ENCODE peak calls at places on chromosomes 5 and 9, in seven cellular contexts. One of them, this sample, is unnamed.

GRCh38 chr5:93582677-93583524 is at the start of gene NR2F1:
- DNase-seq in esophagus squamous epithelium: no peak
- DNase-seq in heart left ventricle: no peak
- DNase-seq in stomach: peak
- DNase-seq in fibroblast of lung: peak
- DNase-seq in neural progenitor cell: peak
- DNase-seq in H1: peak
- DNase-seq in this sample: peak

GRCh38 chr5:170499621-170500020 is 4.2 kb upstream of the KCNIP1 start:
- DNase-seq in esophagus squamous epithelium: no peak
- DNase-seq in heart left ventricle: no peak
- DNase-seq in stomach: no peak
- DNase-seq in fibroblast of lung: no peak
- DNase-seq in neural progenitor cell: no peak
- DNase-seq in H1: no peak
- DNase-seq in this sample: no peak

GRCh38 chr9:123710299-123710698 is 219.6 kb downstream of the DENND1A start:
- DNase-seq in esophagus squamous epithelium: no peak
- DNase-seq in heart left ventricle: no peak
- DNase-seq in stomach: no peak
- DNase-seq in fibroblast of lung: peak
- DNase-seq in neural progenitor cell: no peak
- DNase-seq in H1: no peak
- DNase-seq in this sample: no peak

GRCh38 chr5:120463026-120463770 is 902 bp upstream of the PRR16 start:
- DNase-seq in esophagus squamous epithelium: no peak
- DNase-seq in heart left ventricle: no peak
- DNase-seq in stomach: no peak
- DNase-seq in fibroblast of lung: no peak
- DNase-seq in neural progenitor cell: peak
- DNase-seq in H1: no peak
- DNase-seq in this sample: no peak

GRCh38 chr5:79932510-79933504 is 58.3 kb downstream of the MTX3 start:
- DNase-seq in esophagus squamous epithelium: no peak
- DNase-seq in heart left ventricle: peak
- DNase-seq in stomach: no peak
- DNase-seq in fibroblast of lung: no peak
- DNase-seq in neural progenitor cell: no peak
- DNase-seq in H1: no peak
- DNase-seq in this sample: peak

GRCh38 chr5:107917983-107918382 is 247.2 kb upstream of the EFNA5 start:
- DNase-seq in esophagus squamous epithelium: no peak
- DNase-seq in heart left ventricle: no peak
- DNase-seq in stomach: no peak
- DNase-seq in fibroblast of lung: peak
- DNase-seq in neural progenitor cell: no peak
- DNase-seq in H1: no peak
- DNase-seq in this sample: no peak

GRCh38 chr9:95005276-95006141 is 279.0 kb downstream of the AOPEP start:
- DNase-seq in esophagus squamous epithelium: no peak
- DNase-seq in heart left ventricle: no peak
- DNase-seq in stomach: no peak
- DNase-seq in fibroblast of lung: no peak
- DNase-seq in neural progenitor cell: peak
- DNase-seq in H1: no peak
- DNase-seq in this sample: peak

GRCh38 chr9:8474937-8475336 is 675.4 kb upstream of the DMAC1 start:
- DNase-seq in esophagus squamous epithelium: no peak
- DNase-seq in heart left ventricle: no peak
- DNase-seq in stomach: no peak
- DNase-seq in fibroblast of lung: no peak
- DNase-seq in neural progenitor cell: no peak
- DNase-seq in H1: no peak
- DNase-seq in this sample: no peak

GRCh38 chr5:1523480-1523792 is 324 bp downstream of the LPCAT1 start:
- DNase-seq in esophagus squamous epithelium: no peak
- DNase-seq in heart left ventricle: no peak
- DNase-seq in stomach: no peak
- DNase-seq in fibroblast of lung: no peak
- DNase-seq in neural progenitor cell: peak
- DNase-seq in H1: no peak
- DNase-seq in this sample: no peak

GRCh38 chr5:115456056-115456455 is 88.5 kb downstream of the FEM1C start:
- DNase-seq in esophagus squamous epithelium: no peak
- DNase-seq in heart left ventricle: no peak
- DNase-seq in stomach: no peak
- DNase-seq in fibroblast of lung: no peak
- DNase-seq in neural progenitor cell: no peak
- DNase-seq in H1: no peak
- DNase-seq in this sample: no peak

GRCh38 chr5:171312129-171312819 is 3.2 kb downstream of the TLX3 start:
- DNase-seq in esophagus squamous epithelium: no peak
- DNase-seq in heart left ventricle: no peak
- DNase-seq in stomach: no peak
- DNase-seq in fibroblast of lung: no peak
- DNase-seq in neural progenitor cell: peak
- DNase-seq in H1: peak
- DNase-seq in this sample: no peak

GRCh38 chr9:74275872-74276508 is 221.1 kb upstream of the RORB start:
- DNase-seq in esophagus squamous epithelium: no peak
- DNase-seq in heart left ventricle: no peak
- DNase-seq in stomach: no peak
- DNase-seq in fibroblast of lung: no peak
- DNase-seq in neural progenitor cell: no peak
- DNase-seq in H1: no peak
- DNase-seq in this sample: no peak

GRCh38 chr9:77546391-77546790 is 101.7 kb downstream of the GNA14 start:
- DNase-seq in esophagus squamous epithelium: no peak
- DNase-seq in heart left ventricle: no peak
- DNase-seq in stomach: no peak
- DNase-seq in fibroblast of lung: peak
- DNase-seq in neural progenitor cell: no peak
- DNase-seq in H1: no peak
- DNase-seq in this sample: no peak

GRCh38 chr9:127074561-127075548 is 47.6 kb downstream of the ANGPTL2 start:
- DNase-seq in esophagus squamous epithelium: no peak
- DNase-seq in heart left ventricle: peak
- DNase-seq in stomach: no peak
- DNase-seq in fibroblast of lung: no peak
- DNase-seq in neural progenitor cell: peak
- DNase-seq in H1: no peak
- DNase-seq in this sample: peak

GRCh38 chr5:115702025-115702424 is 76.2 kb upstream of the TMED7 start:
- DNase-seq in esophagus squamous epithelium: no peak
- DNase-seq in heart left ventricle: no peak
- DNase-seq in stomach: no peak
- DNase-seq in fibroblast of lung: no peak
- DNase-seq in neural progenitor cell: no peak
- DNase-seq in H1: no peak
- DNase-seq in this sample: no peak

GRCh38 chr5:134370871-134371833 is at the start of gene UBE2B:
- DNase-seq in esophagus squamous epithelium: peak
- DNase-seq in heart left ventricle: peak
- DNase-seq in stomach: peak
- DNase-seq in fibroblast of lung: peak
- DNase-seq in neural progenitor cell: peak
- DNase-seq in H1: peak
- DNase-seq in this sample: peak

GRCh38 chr5:134371834-134372340 is 518 bp downstream of the UBE2B start:
- DNase-seq in esophagus squamous epithelium: no peak
- DNase-seq in heart left ventricle: peak
- DNase-seq in stomach: peak
- DNase-seq in fibroblast of lung: peak
- DNase-seq in neural progenitor cell: peak
- DNase-seq in H1: peak
- DNase-seq in this sample: peak

GRCh38 chr5:134370306-134370870 is 981 bp upstream of the UBE2B start:
- DNase-seq in esophagus squamous epithelium: no peak
- DNase-seq in heart left ventricle: no peak
- DNase-seq in stomach: no peak
- DNase-seq in fibroblast of lung: no peak
- DNase-seq in neural progenitor cell: no peak
- DNase-seq in H1: no peak
- DNase-seq in this sample: no peak

GRCh38 chr5:134374234-134374633 is 2.9 kb downstream of the UBE2B start:
- DNase-seq in esophagus squamous epithelium: no peak
- DNase-seq in heart left ventricle: no peak
- DNase-seq in stomach: no peak
- DNase-seq in fibroblast of lung: no peak
- DNase-seq in neural progenitor cell: no peak
- DNase-seq in H1: no peak
- DNase-seq in this sample: no peak
- TF ChIP-seq CTCF in esophagus squamous epithelium: no peak
- TF ChIP-seq CTCF in heart left ventricle: no peak
- TF ChIP-seq CTCF in stomach: no peak
- TF ChIP-seq CTCF in fibroblast of lung: no peak
- TF ChIP-seq CTCF in neural progenitor cell: no peak
- TF ChIP-seq CTCF in H1: peak
- TF ChIP-seq CTCF in this sample: no peak

GRCh38 chr5:149271717-149272558 is at the start of gene AFAP1L1:
- DNase-seq in esophagus squamous epithelium: no peak
- DNase-seq in heart left ventricle: peak
- DNase-seq in stomach: peak
- DNase-seq in fibroblast of lung: peak
- DNase-seq in neural progenitor cell: peak
- DNase-seq in H1: peak
- DNase-seq in this sample: peak

GRCh38 chr5:149271195-149271716 is 403 bp upstream of the AFAP1L1 start:
- DNase-seq in esophagus squamous epithelium: no peak
- DNase-seq in heart left ventricle: no peak
- DNase-seq in stomach: no peak
- DNase-seq in fibroblast of lung: no peak
- DNase-seq in neural progenitor cell: no peak
- DNase-seq in H1: peak
- DNase-seq in this sample: no peak

GRCh38 chr5:149274964-149275363 is 3.3 kb downstream of the AFAP1L1 start:
- DNase-seq in esophagus squamous epithelium: no peak
- DNase-seq in heart left ventricle: no peak
- DNase-seq in stomach: no peak
- DNase-seq in fibroblast of lung: peak
- DNase-seq in neural progenitor cell: no peak
- DNase-seq in H1: no peak
- DNase-seq in this sample: no peak

GRCh38 chr5:149273950-149274349 is 2.3 kb downstream of the AFAP1L1 start:
- DNase-seq in esophagus squamous epithelium: no peak
- DNase-seq in heart left ventricle: no peak
- DNase-seq in stomach: no peak
- DNase-seq in fibroblast of lung: no peak
- DNase-seq in neural progenitor cell: peak
- DNase-seq in H1: no peak
- DNase-seq in this sample: no peak

GRCh38 chr5:149273237-149273636 is 1.6 kb downstream of the AFAP1L1 start:
- DNase-seq in esophagus squamous epithelium: no peak
- DNase-seq in heart left ventricle: no peak
- DNase-seq in stomach: no peak
- DNase-seq in fibroblast of lung: no peak
- DNase-seq in neural progenitor cell: no peak
- DNase-seq in H1: no peak
- DNase-seq in this sample: no peak
- H3K4me3 ChIP-seq in esophagus squamous epithelium: peak
- H3K4me3 ChIP-seq in heart left ventricle: peak
- H3K4me3 ChIP-seq in stomach: peak
- H3K4me3 ChIP-seq in fibroblast of lung: no peak
- H3K4me3 ChIP-seq in neural progenitor cell: no peak
- H3K4me3 ChIP-seq in H1: no peak
- H3K4me3 ChIP-seq in this sample: peak

DNA sequence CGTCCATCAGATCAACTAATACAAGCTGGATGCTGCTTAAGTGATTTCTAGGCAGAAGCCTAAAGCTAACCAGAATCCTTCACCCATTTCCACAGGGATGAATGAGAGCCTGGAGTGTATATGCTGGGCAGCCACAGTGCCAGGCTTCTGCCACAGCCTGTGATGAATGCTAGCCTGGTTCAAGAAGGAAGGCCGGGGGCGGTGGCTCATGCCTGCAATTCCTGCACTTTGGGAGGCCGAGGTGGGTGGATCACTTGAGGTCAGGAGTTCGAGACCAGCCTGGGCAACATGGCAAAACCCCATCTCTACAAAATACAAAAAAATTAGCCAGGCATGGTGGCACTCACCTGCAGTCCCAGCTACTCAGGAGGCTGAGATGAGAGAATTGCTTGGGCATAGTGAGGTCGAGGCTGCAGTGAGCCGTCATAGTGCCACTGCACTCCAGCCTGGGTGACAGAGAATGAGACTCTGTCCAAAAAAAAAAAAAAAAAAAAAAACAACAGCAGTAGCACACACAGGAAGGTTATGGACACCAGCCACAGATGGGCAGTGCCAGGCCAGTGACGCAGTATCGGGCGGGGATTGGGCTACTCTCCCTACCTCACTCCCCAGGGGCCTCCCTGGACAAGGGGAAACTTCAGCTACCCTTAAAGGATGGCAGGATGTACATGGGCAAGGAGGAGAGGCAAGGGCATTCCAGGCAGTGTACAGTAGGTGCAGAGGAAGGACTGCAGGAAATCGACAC is 23.1 kb upstream of the HMCN2 start:
- DNase-seq in esophagus squamous epithelium: no peak
- DNase-seq in heart left ventricle: no peak
- DNase-seq in stomach: no peak
- DNase-seq in fibroblast of lung: no peak
- DNase-seq in neural progenitor cell: no peak
- DNase-seq in H1: no peak
- DNase-seq in this sample: no peak
- H3K27ac ChIP-seq in esophagus squamous epithelium: no peak
- H3K27ac ChIP-seq in heart left ventricle: no peak
- H3K27ac ChIP-seq in stomach: no peak
- H3K27ac ChIP-seq in fibroblast of lung: no peak
- H3K27ac ChIP-seq in neural progenitor cell: no peak
- H3K27ac ChIP-seq in H1: no peak
- H3K27ac ChIP-seq in this sample: no peak

GRCh38 chr9:133955821-133956411 is 36.2 kb downstream of the VAV2 start:
- DNase-seq in esophagus squamous epithelium: no peak
- DNase-seq in heart left ventricle: no peak
- DNase-seq in stomach: no peak
- DNase-seq in fibroblast of lung: peak
- DNase-seq in neural progenitor cell: peak
- DNase-seq in H1: peak
- DNase-seq in this sample: no peak

GRCh38 chr9:133953976-133954709 is 38.0 kb downstream of the VAV2 start:
- DNase-seq in esophagus squamous epithelium: no peak
- DNase-seq in heart left ventricle: no peak
- DNase-seq in stomach: no peak
- DNase-seq in fibroblast of lung: no peak
- DNase-seq in neural progenitor cell: no peak
- DNase-seq in H1: no peak
- DNase-seq in this sample: no peak

GRCh38 chr9:133954862-133955529 is 37.1 kb downstream of the VAV2 start:
- DNase-seq in esophagus squamous epithelium: no peak
- DNase-seq in heart left ventricle: no peak
- DNase-seq in stomach: no peak
- DNase-seq in fibroblast of lung: no peak
- DNase-seq in neural progenitor cell: no peak
- DNase-seq in H1: no peak
- DNase-seq in this sample: no peak

GRCh38 chr9:133952598-133953550 is 39.2 kb downstream of the VAV2 start:
- DNase-seq in esophagus squamous epithelium: no peak
- DNase-seq in heart left ventricle: no peak
- DNase-seq in stomach: no peak
- DNase-seq in fibroblast of lung: no peak
- DNase-seq in neural progenitor cell: no peak
- DNase-seq in H1: no peak
- DNase-seq in this sample: no peak

GRCh38 chr9:133953621-133953975 is 38.5 kb downstream of the VAV2 start:
- DNase-seq in esophagus squamous epithelium: no peak
- DNase-seq in heart left ventricle: no peak
- DNase-seq in stomach: no peak
- DNase-seq in fibroblast of lung: no peak
- DNase-seq in neural progenitor cell: no peak
- DNase-seq in H1: no peak
- DNase-seq in this sample: peak
- TF ChIP-seq CTCF in esophagus squamous epithelium: no peak
- TF ChIP-seq CTCF in heart left ventricle: no peak
- TF ChIP-seq CTCF in stomach: no peak
- TF ChIP-seq CTCF in fibroblast of lung: no peak
- TF ChIP-seq CTCF in neural progenitor cell: no peak
- TF ChIP-seq CTCF in H1: no peak
- TF ChIP-seq CTCF in this sample: no peak

This sample was measured in heart right ventricle.